ENCODE peak calls at places on chromosomes 6 and 20, in four cellular contexts. L is stomach; Q is CD8-positive, alpha-beta T cell; U is left ventricle myocardium inferior. V is an unnamed sample. For H3K4me1, the result is how much of the 10 kb centered on the place peaks cover.

GRCh38 chr6:31031095-31031494 is 20.8 kb downstream of the MUC22 start:
- DNase-seq in U (no peak), L (no peak), Q (no peak), V (no peak)

GRCh38 chr6:31118178-31118577 is 2.1 kb downstream of the CDSN start:
- DNase-seq in L (no peak), Q (no peak), U (no peak), V (no peak)

GRCh38 chr6:169956580-169956979 is 205.2 kb downstream of the ERMARD start:
- DNase-seq in L (peak), Q (peak), U (no peak), V (no peak)

GRCh38 chr20:63553251-63553932 is 567 bp upstream of the FNDC11 start:
- DNase-seq in U (peak), Q (peak), L (peak), V (peak)

GRCh38 chr6:139536751-139537617 is 162.5 kb upstream of the CITED2 start:
- DNase-seq in U (no peak), L (peak), Q (no peak), V (no peak)

GRCh38 chr6:3608159-3608558 is 143.4 kb downstream of the PXDC1 start:
- DNase-seq in Q (no peak), L (no peak), U (no peak), V (no peak)

GRCh38 chr6:11414564-11414963 is 123.0 kb upstream of the TMEM170B start:
- DNase-seq in U (no peak), L (no peak), Q (no peak), V (no peak)

GRCh38 chr6:169589699-169590257 is 112.1 kb downstream of the WDR27 start:
- DNase-seq in L (no peak), U (no peak), Q (no peak), V (no peak)

GRCh38 chr20:37627060-37627766 is 66.6 kb upstream of the CTNNBL1 start:
- DNase-seq in U (peak), L (no peak), Q (no peak), V (peak)

GRCh38 chr20:63356511-63356910 is 4.6 kb downstream of the CHRNA4 start:
- DNase-seq in U (no peak), Q (no peak), L (no peak), V (no peak)

GRCh38 chr20:36331182-36331581 is 25.0 kb downstream of the DLGAP4 start:
- DNase-seq in U (no peak), L (no peak), Q (no peak), V (no peak)

GRCh38 chr20:40962733-40963504 is 65.7 kb upstream of the TOP1 start:
- DNase-seq in U (peak), L (peak), Q (peak), V (peak)

GRCh38 chr6:138464085-138464484 is 35.2 kb downstream of the NHSL1 start:
- DNase-seq in Q (no peak), U (no peak), L (no peak), V (no peak)

GRCh38 chr6:145036848-145037567 is 698.3 kb downstream of the EPM2A start:
- DNase-seq in Q (no peak), L (no peak), U (no peak), V (no peak)

GRCh38 chr20:20624914-20625313 is 87.5 kb downstream of the RALGAPA2 start:
- DNase-seq in L (peak), Q (no peak), U (no peak), V (no peak)

GRCh38 chr6:98847767-98848538 is 13.6 kb downstream of the POU3F2 start:
- DNase-seq in L (no peak), Q (no peak), U (no peak), V (no peak)

GRCh38 chr20:51918561-51918960 is 116.2 kb upstream of the SALL4 start:
- DNase-seq in U (no peak), Q (no peak), L (no peak), V (no peak)
- H3K27ac ChIP-seq in U (no peak), Q (no peak), L (no peak), V (no peak)

GRCh38 chr20:62065669-62066338 is at the start of gene TAF4:
- DNase-seq in Q (peak), L (peak), U (peak), V (peak)
- H3K4me1 ChIP-seq in Q (under half), L (under half), U (under half), V (under half)

DNA sequence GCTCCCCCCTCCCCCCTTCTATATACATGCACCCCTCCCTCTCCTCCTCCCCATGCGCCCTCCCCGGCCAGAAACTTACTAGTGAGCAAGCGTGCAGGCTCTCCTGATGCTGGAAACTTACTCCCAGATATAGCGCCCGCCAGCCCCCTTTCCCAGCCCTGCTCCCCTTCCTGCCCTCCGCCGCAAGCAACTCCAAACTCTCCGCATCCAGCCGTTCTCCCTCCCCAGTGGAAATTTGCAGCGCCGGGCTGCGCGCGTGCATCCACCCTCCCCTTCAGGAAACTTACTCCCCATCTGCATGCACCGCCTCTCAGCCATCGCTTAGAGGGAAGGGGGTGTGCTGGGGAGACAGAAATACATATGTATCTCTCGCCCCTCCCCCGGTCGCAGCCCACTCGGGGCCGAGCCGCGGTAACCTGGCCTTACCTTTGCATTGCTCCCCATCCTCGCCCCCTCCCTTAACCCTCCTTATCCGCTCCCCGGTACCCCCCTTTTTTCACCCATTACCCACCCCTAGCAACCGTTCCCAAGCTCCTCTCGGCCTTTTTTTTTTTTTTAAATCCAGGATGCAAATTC is at the start of gene TRERF1:
- DNase-seq in U (peak), L (peak), Q (peak), V (peak)
- H3K27ac ChIP-seq in U (peak), L (peak), Q (peak), V (peak)

GRCh38 chr6:80006541-80006940 is 2.1 kb downstream of the TTK start:
- DNase-seq in U (no peak), Q (no peak), L (no peak), V (no peak)
- H3K4me1 ChIP-seq in U (under half), Q (under half), L (under half), V (under half)

GRCh38 chr6:110853754-110854477 is 20.7 kb upstream of the AMD1 start:
- DNase-seq in L (no peak), Q (no peak), U (no peak), V (no peak)
- H3K27ac ChIP-seq in L (no peak), Q (no peak), U (no peak), V (no peak)

DNA sequence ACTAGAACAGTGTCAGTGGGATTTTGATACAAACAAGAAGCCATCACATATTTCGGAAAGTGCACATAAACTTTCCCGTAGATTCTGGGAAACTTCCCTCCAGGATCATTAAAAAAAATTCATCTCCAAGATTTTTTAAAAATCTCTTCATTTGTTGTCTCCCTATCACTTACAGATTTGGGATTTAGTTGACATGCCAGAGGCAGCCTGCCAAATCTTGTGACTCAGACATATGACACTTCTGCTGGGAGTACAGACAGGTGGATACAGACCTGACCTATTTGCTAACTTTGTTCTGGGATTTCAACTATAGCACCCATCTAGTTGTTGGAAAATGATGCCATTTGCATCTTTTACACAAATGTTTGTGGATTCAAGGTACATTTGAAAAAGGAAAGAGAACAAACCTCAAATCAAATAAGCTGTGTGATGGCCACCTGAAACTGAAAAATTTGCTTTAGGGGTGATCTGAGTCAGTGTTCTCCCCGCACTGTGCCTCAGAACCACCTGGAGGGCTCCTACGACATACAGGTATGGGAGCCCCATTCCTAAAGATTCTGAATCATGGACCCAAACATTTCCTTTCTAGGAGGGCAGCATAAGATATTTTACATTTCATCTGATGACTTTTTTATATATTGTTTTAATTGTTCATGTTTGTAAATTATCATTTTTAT is 21.9 kb upstream of the CD2AP start:
- DNase-seq in L (peak), Q (no peak), U (no peak), V (no peak)
- H3K4me1 ChIP-seq in L (under half), Q (under half), U (under half), V (under half)

GRCh38 chr6:10382322-10382721 is 32.6 kb downstream of the TFAP2A start:
- DNase-seq in Q (no peak), U (no peak), L (no peak), V (no peak)
- H3K27ac ChIP-seq in Q (no peak), U (no peak), L (no peak), V (no peak)

GRCh38 chr6:142307963-142308748 is 6.3 kb downstream of the ADGRG6 start:
- DNase-seq in U (no peak), Q (no peak), L (no peak), V (no peak)

GRCh38 chr6:142304241-142304640 is 2.4 kb downstream of the ADGRG6 start:
- DNase-seq in L (no peak), Q (no peak), U (no peak), V (no peak)

GRCh38 chr6:142302427-142303190 is 802 bp downstream of the ADGRG6 start:
- DNase-seq in L (no peak), U (no peak), Q (no peak), V (no peak)

GRCh38 chr6:142303191-142303564 is 1.4 kb downstream of the ADGRG6 start:
- DNase-seq in L (no peak), U (no peak), Q (no peak), V (no peak)

DNA sequence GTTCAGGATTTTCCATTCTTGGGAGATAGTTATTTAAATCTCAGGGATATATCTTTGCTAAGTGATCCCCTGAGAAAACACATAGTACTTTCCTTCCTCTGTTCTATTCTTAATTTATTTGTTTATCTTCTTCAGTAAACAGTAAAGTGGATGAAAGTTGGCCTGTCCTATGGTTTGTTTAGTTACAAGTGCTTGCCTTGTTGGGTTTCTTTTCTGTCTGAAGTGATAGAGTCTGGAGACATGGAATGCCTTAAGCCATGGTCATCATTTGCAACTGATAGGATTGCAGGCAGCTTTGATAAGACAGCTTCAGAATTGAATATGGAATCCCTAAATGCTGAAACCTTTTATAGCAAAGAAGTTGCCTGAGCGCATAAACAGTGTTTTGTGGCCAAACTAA is 4.9 kb downstream of the ADGRG6 start:
- DNase-seq in U (no peak), Q (no peak), L (no peak), V (no peak)
- H3K4me1 ChIP-seq in U (under half), Q (under half), L (under half), V (under half)